ENCODE peak calls at places on chromosomes 16 and 17, in five cellular contexts. O is breast epithelium; P is PC-9; R is CD8-positive, alpha-beta T cell; A is upper lobe of right lung. U is an unnamed sample. For H3K27me3 and H3K36me3, the result is how much of the 10 kb centered on the place peaks cover.

GRCh38 chr16:62891-63290 is 9.3 kb downstream of the SNRNP25 start:
- DNase-seq in O (no peak), P (no peak), R (no peak), A (peak), U (no peak)

GRCh38 chr16:11517926-11518325 is 68.8 kb downstream of the LITAF start:
- DNase-seq in O (no peak), P (no peak), R (no peak), A (no peak), U (no peak)

GRCh38 chr16:71722801-71723536 is 1.5 kb downstream of the PHLPP2 start:
- DNase-seq in O (peak), P (peak), R (peak), A (peak), U (peak)

GRCh38 chr16:58264961-58265479 is 29.8 kb downstream of the PRSS54 start:
- DNase-seq in O (peak), P (peak), R (no peak), A (no peak), U (no peak)

GRCh38 chr16:66667944-66668343 is 28.6 kb downstream of the CMTM4 start:
- DNase-seq in O (no peak), P (no peak), R (no peak), A (no peak), U (no peak)

GRCh38 chr17:2931426-2931825 is 132.0 kb downstream of the OR1D5 start:
- DNase-seq in O (no peak), P (no peak), R (no peak), A (no peak), U (peak)

GRCh38 chr16:81600275-81600674 is 155.7 kb downstream of the CMIP start:
- DNase-seq in O (no peak), P (peak), R (no peak), A (no peak), U (no peak)

GRCh38 chr17:31371511-31372097 is 19.9 kb upstream of the RAB11FIP4 start:
- DNase-seq in O (no peak), P (no peak), R (no peak), A (no peak), U (no peak)

GRCh38 chr17:74864866-74865395 is 5.2 kb upstream of the GRIN2C start:
- DNase-seq in O (peak), P (peak), R (peak), A (peak), U (peak)

GRCh38 chr16:87318158-87318644 is 1.0 kb upstream of the C16orf95 start:
- DNase-seq in O (no peak), P (no peak), R (no peak), A (no peak), U (no peak)

GRCh38 chr16:51540259-51540658 is 389.2 kb upstream of the SALL1 start:
- DNase-seq in O (no peak), P (no peak), R (no peak), A (no peak), U (no peak)

GRCh38 chr16:84109598-84110325 is 7.0 kb downstream of the MBTPS1 start:
- DNase-seq in O (no peak), P (no peak), R (no peak), A (no peak), U (no peak)

GRCh38 chr16:72427001-72427785 is 255.2 kb upstream of the PMFBP1 start:
- DNase-seq in O (no peak), P (no peak), R (no peak), A (no peak), U (no peak)

GRCh38 chr16:85751665-85752501 is 987 bp upstream of the C16orf74 start:
- DNase-seq in O (no peak), P (no peak), R (no peak), A (no peak), U (peak)

GRCh38 chr16:30976486-30976885 is 8.5 kb upstream of the HSD3B7 start:
- DNase-seq in O (no peak), P (no peak), R (no peak), A (no peak), U (no peak)

GRCh38 chr16:18839555-18839954 is 38.2 kb upstream of the ARL6IP1 start:
- DNase-seq in O (peak), P (no peak), R (no peak), A (no peak), U (peak)

GRCh38 chr17:73589096-73589980 is 54.9 kb downstream of the SDK2 start:
- DNase-seq in O (no peak), P (no peak), R (no peak), A (no peak), U (no peak)

GRCh38 chr17:17922198-17922901 is 49.9 kb downstream of the TOM1L2 start:
- DNase-seq in O (no peak), P (no peak), R (no peak), A (no peak), U (no peak)

GRCh38 chr17:81511800-81512559 is 619 bp downstream of the ACTG1 start:
- DNase-seq in O (no peak), P (no peak), R (no peak), A (no peak), U (no peak)

GRCh38 chr16:25841776-25842175 is 150.0 kb downstream of the HS3ST4 start:
- DNase-seq in O (no peak), P (no peak), R (no peak), A (no peak), U (no peak)

GRCh38 chr17:16314859-16315258 is 38.4 kb downstream of the CENPV start:
- DNase-seq in O (no peak), P (no peak), R (no peak), A (no peak), U (no peak)

GRCh38 chr16:83955218-83956130 is 2.4 kb downstream of the OSGIN1 start:
- DNase-seq in O (no peak), P (no peak), R (no peak), A (no peak), U (no peak)

GRCh38 chr16:3584412-3584811 is 7.2 kb upstream of the NLRC3 start:
- DNase-seq in O (no peak), P (no peak), R (no peak), A (no peak), U (no peak)

GRCh38 chr17:42895185-42895555 is 5.4 kb upstream of the G6PC1 start:
- DNase-seq in O (no peak), P (peak), R (no peak), A (peak), U (no peak)

GRCh38 chr17:43020789-43021738 is 1.1 kb downstream of the VAT1 start:
- DNase-seq in O (peak), P (peak), R (no peak), A (peak), U (peak)

GRCh38 chr16:67399749-67400704 is 6.7 kb upstream of the TPPP3 start:
- DNase-seq in O (no peak), P (no peak), R (no peak), A (no peak), U (peak)

GRCh38 chr17:65099475-65099874 is 37.7 kb upstream of the RGS9 start:
- DNase-seq in O (no peak), P (no peak), R (no peak), A (no peak), U (no peak)
- H3K27me3 ChIP-seq in O (under half), P (under half), R (under half), A (under half), U (under half)

DNA sequence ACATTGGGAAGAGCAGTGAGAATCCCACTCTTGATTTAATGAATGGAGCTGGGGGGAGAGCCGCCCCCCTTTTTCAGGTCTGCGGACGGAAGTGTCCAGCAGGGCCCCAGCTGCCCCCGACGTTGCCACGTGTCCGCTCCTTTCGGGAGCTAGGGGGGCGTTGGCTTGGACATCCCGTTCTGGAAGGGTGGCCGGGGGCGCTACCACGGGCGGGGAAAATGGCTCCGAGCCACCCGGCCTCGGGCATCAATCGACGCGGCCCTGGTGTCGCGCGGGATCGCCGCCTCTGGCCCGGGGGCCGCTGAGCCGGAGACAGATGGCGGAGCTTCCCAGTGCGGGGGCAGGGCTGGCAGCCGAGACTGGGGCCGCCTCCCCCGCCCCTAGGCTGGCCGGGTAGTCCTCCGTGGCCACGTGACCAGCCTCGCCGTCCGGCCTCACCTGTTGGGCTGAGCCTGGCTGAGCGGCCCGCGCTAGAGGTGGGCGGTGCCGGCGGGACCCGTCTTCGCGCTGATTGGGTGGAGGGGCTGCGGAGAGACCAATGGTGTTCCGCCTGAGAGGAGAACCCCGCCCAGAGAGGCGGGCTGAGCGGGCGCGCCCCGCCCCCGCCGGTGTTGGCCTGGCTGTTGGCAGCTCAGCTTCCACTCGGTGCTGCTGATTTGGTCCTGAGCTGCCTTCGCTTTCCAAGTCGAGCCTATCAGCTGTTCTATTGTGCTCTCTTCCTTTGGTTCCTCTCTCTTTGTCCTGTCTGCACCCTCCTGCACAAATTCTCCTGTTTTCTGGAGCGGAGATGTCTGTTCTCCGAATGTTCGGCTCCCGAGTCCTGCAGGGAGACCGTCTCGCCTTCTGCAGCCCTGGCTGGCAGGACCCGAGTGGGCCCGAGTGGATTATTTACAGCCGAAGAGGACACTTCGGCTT is 8.3 kb downstream of the HS3ST3B1 start:
- DNase-seq in O (peak), P (no peak), R (peak), A (peak), U (peak)
- H3K4me3 ChIP-seq in O (peak), P (no peak), R (peak), A (peak), U (peak)

DNA sequence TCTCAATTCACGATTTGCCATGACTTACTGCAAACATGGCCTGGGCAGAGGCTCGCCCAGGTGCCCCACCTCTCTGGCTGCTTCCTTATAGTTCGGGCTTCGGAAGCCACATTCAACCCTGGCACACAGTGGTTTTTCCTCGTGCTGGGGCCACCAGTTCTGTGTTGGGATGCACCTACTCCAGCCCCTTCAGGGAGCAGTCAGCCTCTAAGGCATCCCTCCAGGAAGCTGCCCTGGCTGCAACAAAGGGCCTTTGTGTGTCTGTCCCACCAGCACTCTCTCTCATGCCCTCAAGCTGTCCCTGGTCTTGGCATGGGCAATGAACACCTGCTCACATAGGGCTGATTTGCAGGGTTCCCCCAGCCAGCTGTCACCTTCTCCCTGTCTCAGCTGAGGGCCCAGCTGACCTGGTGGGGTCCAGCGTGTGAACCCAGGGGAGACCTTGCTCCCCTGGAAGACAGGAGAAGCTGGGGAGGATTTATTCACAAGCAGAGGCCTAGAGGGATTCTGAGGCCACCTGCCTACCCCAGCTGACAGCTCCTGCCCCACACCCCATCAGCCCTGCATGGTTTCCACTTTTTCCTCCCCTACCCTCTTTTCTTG is 804 bp upstream of the NOXO1 start:
- DNase-seq in O (peak), P (peak), R (no peak), A (no peak), U (no peak)
- H3K36me3 ChIP-seq in O (under half), P (under half), R (under half), A (under half), U (under half)

GRCh38 chr17:80510772-80511171 is 33.9 kb upstream of the RPTOR start:
- DNase-seq in O (no peak), P (no peak), R (no peak), A (no peak), U (no peak)
- H3K27me3 ChIP-seq in O (under half), P (under half), R (under half), A (under half), U (under half)

DNA sequence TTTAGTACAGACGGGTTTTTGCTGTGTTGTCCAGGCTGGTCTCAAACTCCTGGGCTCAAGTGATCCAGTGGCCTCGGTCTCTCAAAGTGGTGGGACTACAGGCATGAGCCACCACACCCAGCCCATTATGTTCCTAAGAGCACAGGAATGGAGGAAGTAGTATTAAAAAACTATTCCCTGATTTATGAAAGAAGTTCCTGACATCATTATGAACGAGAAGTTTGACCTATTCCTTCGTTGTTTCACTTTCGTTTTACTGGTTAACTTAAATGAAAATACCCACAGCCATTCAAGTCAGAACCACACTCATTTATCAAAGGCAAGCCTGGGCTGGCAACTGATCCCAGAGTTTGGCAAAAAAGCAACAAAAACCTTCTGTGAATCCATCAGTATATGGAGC is 13.5 kb upstream of the CBX4 start:
- DNase-seq in O (no peak), P (peak), R (no peak), A (no peak), U (no peak)
- H3K4me3 ChIP-seq in O (peak), P (no peak), R (no peak), A (peak), U (no peak)

GRCh38 chr16:88613293-88613692 is 25.1 kb upstream of the IL17C start:
- DNase-seq in O (no peak), P (peak), R (no peak), A (no peak), U (no peak)
- H3K36me3 ChIP-seq in O (under half), P (under half), R (under half), A (half or more), U (under half)

GRCh38 chr17:29004081-29004692 is 1.6 kb downstream of the SEZ6 start:
- DNase-seq in O (no peak), P (no peak), R (no peak), A (no peak), U (peak)
- H3K27me3 ChIP-seq in O (half or more), P (half or more), R (under half), A (under half), U (under half)

GRCh38 chr17:59357219-59357699 is 25.8 kb downstream of the YPEL2 start:
- DNase-seq in O (no peak), P (no peak), R (no peak), A (no peak), U (no peak)
- H3K4me3 ChIP-seq in O (no peak), P (no peak), R (no peak), A (no peak), U (no peak)

DNA sequence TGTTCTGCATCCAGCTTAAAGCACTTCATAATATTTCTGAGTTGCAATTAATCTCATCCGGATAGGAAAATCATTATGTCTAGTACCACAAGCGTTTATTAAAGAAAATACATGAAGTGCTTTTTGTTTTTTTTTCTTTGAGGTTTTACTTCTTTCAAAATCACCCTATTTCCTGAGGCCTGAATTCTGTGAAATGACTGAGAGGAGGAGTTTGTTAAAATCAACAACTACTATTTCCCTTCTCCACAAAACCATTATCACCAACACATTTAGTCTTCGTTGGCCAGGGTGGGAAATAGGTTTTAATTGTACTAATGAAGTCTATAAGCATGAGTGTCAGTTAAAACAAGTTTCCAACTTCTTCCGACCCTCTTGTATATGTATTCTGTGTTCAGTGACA is 50.7 kb upstream of the ADCY7 start:
- DNase-seq in O (no peak), P (no peak), R (no peak), A (no peak), U (no peak)
- H3K36me3 ChIP-seq in O (under half), P (under half), R (under half), A (half or more), U (under half)

GRCh38 chr17:61837175-61838051 is 25.9 kb downstream of the BRIP1 start:
- DNase-seq in O (no peak), P (no peak), R (peak), A (no peak), U (peak)

GRCh38 chr17:61839300-61839786 is 24.0 kb downstream of the BRIP1 start:
- DNase-seq in O (no peak), P (no peak), R (no peak), A (no peak), U (no peak)

GRCh38 chr17:61833536-61834203 is 29.7 kb downstream of the BRIP1 start:
- DNase-seq in O (no peak), P (peak), R (no peak), A (no peak), U (no peak)

GRCh38 chr17:61834610-61835009 is 28.7 kb downstream of the BRIP1 start:
- DNase-seq in O (no peak), P (no peak), R (no peak), A (no peak), U (no peak)

GRCh38 chr17:61836266-61837174 is 26.8 kb downstream of the BRIP1 start:
- DNase-seq in O (no peak), P (no peak), R (no peak), A (no peak), U (no peak)
- H3K27me3 ChIP-seq in O (under half), P (under half), R (under half), A (under half), U (under half)